ENCODE peak calls at places on chromosomes 5 and 9, in ten cellular contexts. K is spleen, U is gastrocnemius medialis, B is thyroid gland, J is heart left ventricle, E is thoracic aorta, F is WERI-Rb-1, C is mammary epithelial cell, O is A549, W is psoas muscle. S is an unnamed sample.

GRCh38 chr5:145484195-145484594 is 350.9 kb downstream of the PRELID2 start:
- DNase-seq in J (no peak), U (no peak), O (peak; percentile 24), K (no peak), F (no peak), E (no peak), C (peak; percentile 74), B (no peak), W (no peak), S (peak; percentile 39)

GRCh38 chr5:164233796-164234195 is 728.4 kb downstream of the MAT2B start:
- DNase-seq in F (no peak), U (no peak), B (no peak), E (no peak), K (no peak), J (no peak), O (no peak), W (no peak), C (no peak), S (no peak)

GRCh38 chr5:60335913-60336312 is 364.1 kb downstream of the DEPDC1B start:
- DNase-seq in E (no peak), F (no peak), C (no peak), U (no peak), J (no peak), O (no peak), B (no peak), W (no peak), K (no peak), S (no peak)

GRCh38 chr9:126516936-126517750 is 96.6 kb upstream of the LMX1B start:
- DNase-seq in W (peak; percentile 71), C (peak; percentile 81), F (no peak), U (no peak), K (peak; percentile 90), E (no peak), B (peak; percentile 13), J (peak; percentile 83), O (peak; percentile 32), S (peak; percentile 58)

GRCh38 chr5:43312076-43312620 is 1.1 kb downstream of the HMGCS1 start:
- DNase-seq in J (no peak), B (no peak), U (no peak), F (no peak), W (no peak), K (no peak), C (no peak), E (no peak), O (no peak), S (no peak)

GRCh38 chr5:88878976-88879375 is 4.0 kb downstream of the MEF2C start:
- DNase-seq in E (no peak), F (no peak), K (no peak), J (no peak), O (no peak), C (no peak), U (no peak), W (no peak), B (no peak), S (no peak)

GRCh38 chr5:171750316-171750788 is 35.3 kb upstream of the SMIM23 start:
- DNase-seq in J (peak; percentile 66), W (peak; percentile 59), U (no peak), K (no peak), O (peak; percentile 29), B (peak; percentile 87), F (peak; percentile 22), E (no peak), C (no peak), S (no peak)

GRCh38 chr9:114314256-114314867 is 8.5 kb upstream of the ORM1 start:
- DNase-seq in J (no peak), O (no peak), C (peak; percentile 23), U (no peak), F (peak; percentile 5), E (no peak), W (no peak), K (peak; percentile 1), B (no peak), S (no peak)

GRCh38 chr9:92035146-92035545 is 80.1 kb downstream of the SPTLC1 start:
- DNase-seq in F (no peak), C (no peak), W (no peak), B (no peak), J (no peak), E (no peak), K (no peak), O (no peak), U (no peak), S (peak; percentile 62)

GRCh38 chr9:98368366-98369065 is 113.1 kb upstream of the TBC1D2 start:
- DNase-seq in J (no peak), U (no peak), W (no peak), E (no peak), O (no peak), K (no peak), F (no peak), C (no peak), B (no peak), S (no peak)

GRCh38 chr5:157311595-157311994 is 45.7 kb downstream of the CYFIP2 start:
- DNase-seq in J (no peak), F (no peak), W (no peak), C (no peak), U (no peak), B (no peak), E (no peak), K (no peak), O (no peak), S (no peak)

GRCh38 chr5:141360685-141361084 is 891 bp downstream of the PCDHGB2 start:
- DNase-seq in C (no peak), B (no peak), E (no peak), K (no peak), F (no peak), J (no peak), U (no peak), W (no peak), O (no peak), S (no peak)
- H3K9me3 ChIP-seq in C (peaks cover 49% of the 10 kb centered on the region), B (peaks cover 8% of the 10 kb centered on the region), E (peaks cover 89% of the 10 kb centered on the region), K (peaks cover 98% of the 10 kb centered on the region), F (peaks cover 23% of the 10 kb centered on the region), J (peaks cover 98% of the 10 kb centered on the region), U (no peaks in the 10 kb centered on the region), W (peaks cover 34% of the 10 kb centered on the region), O (peaks cover 69% of the 10 kb centered on the region), S (peaks cover 65% of the 10 kb centered on the region)

GRCh38 chr5:127981498-127981897 is 102.1 kb upstream of the SLC12A2 start:
- DNase-seq in O (no peak), F (no peak), U (no peak), J (no peak), C (no peak), W (no peak), E (no peak), B (no peak), K (no peak), S (no peak)
- H3K27ac ChIP-seq in O (no peak overlapping the region), F (no peak overlapping the region), U (no peak overlapping the region), J (no peak overlapping the region), C (no peak overlapping the region), W (no peak overlapping the region), E (no peak overlapping the region), B (no peak overlapping the region), K (no peak overlapping the region), S (no peak overlapping the region)

DNA sequence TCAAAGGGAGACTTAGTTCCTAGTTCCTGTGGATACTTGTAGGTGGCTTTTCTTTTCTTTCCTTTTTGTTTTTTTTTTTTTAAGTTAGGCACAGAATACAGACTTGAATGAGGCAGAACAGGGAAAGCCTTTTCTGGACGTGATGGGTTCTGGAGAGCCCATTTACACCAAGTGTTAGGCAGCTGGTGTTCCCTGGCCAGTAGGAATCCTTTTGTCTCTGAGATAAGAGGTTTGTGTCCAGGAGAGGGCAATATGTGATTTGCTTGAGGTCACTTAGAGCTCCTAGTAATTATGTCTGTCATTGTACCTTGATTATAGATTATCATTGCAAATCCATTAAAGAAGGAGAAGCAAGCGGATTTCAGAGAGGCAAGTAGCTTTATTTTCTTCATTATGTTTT is 9.1 kb downstream of the MEGF10 start:
- DNase-seq in W (no peak), K (no peak), F (no peak), C (no peak), J (no peak), U (no peak), E (no peak), B (no peak), O (no peak), S (no peak)
- TF ChIP-seq CTCF in W (peak; percentile 7), K (no peak), F (peak; percentile 28), C (peak; percentile 2), J (no peak), U (no peak), E (no peak), B (no peak), O (no peak), S (no peak)

DNA sequence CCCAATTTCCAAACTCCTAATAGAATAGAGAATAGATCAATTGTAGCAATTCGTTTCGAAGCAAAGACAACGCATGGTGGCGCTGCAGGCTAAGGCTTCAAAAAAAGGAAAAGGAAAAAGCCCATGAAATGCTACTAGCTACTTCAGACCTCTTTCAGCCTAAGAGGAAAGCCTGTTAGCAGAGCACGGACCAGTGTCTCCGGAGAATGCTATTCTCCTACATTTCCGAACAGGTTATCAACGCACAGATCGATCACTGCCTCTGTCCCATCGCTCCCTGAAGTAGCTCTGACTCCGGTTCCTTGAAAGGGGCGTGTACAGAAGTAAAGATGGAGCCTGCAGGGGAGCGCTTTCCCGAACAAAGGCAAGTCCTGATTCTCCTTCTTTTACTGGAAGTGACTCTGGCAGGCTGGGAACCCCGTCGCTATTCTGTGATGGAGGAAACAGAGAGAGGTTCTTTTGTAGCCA is at the start of gene PCDHB15:
- DNase-seq in W (no peak), K (no peak), B (no peak), F (no peak), C (peak; percentile 8), U (no peak), J (no peak), E (no peak), O (peak; percentile 17), S (no peak)
- H3K9me3 ChIP-seq in W (peaks cover 38% of the 10 kb centered on the region), K (peaks cover 100% of the 10 kb centered on the region), B (no peaks in the 10 kb centered on the region), F (peaks cover 14% of the 10 kb centered on the region), C (peaks cover 45% of the 10 kb centered on the region), U (no peaks in the 10 kb centered on the region), J (peaks cover 99% of the 10 kb centered on the region), E (peaks cover 85% of the 10 kb centered on the region), O (peaks cover 50% of the 10 kb centered on the region), S (peaks cover 51% of the 10 kb centered on the region)

GRCh38 chr9:131702911-131703310 is 37.0 kb downstream of the RAPGEF1 start:
- DNase-seq in W (no peak), J (no peak), B (no peak), F (no peak), U (no peak), E (no peak), O (no peak), C (no peak), K (no peak), S (no peak)
- H3K27ac ChIP-seq in W (no peak overlapping the region), J (peak overlapping the region; percentile 78), B (no peak overlapping the region), F (no peak overlapping the region), U (no peak overlapping the region), E (no peak overlapping the region), O (no peak overlapping the region), C (no peak overlapping the region), K (no peak overlapping the region), S (no peak overlapping the region)